ENCODE peak calls at places on chromosomes 1 and 21, in eight cellular contexts. Q is A549, F is ovary, M is stomach, P is sigmoid colon, A is K562, R is transverse colon, C is suprapubic skin. Y is an unnamed sample.

GRCh38 chr21:43025636-43026180 is 49.9 kb downstream of the CBS start:
- DNase-seq in Q (no peak), F (no peak), M (no peak), P (no peak), A (no peak), R (no peak), C (no peak), Y (no peak)

GRCh38 chr1:78722947-78723346 is 73.3 kb downstream of the IFI44 start:
- DNase-seq in Q (no peak), F (no peak), M (no peak), P (no peak), A (no peak), R (no peak), C (no peak), Y (no peak)

GRCh38 chr21:34039678-34040382 is 33.5 kb upstream of the MRPS6 start:
- DNase-seq in Q (no peak), F (no peak), M (no peak), P (no peak), A (peak; percentile 36), R (no peak), C (no peak), Y (no peak)

GRCh38 chr1:53619811-53620619 is 118.9 kb downstream of the GLIS1 start:
- DNase-seq in Q (no peak), F (peak; percentile 17), M (peak; percentile 25), P (peak; percentile 52), A (no peak), R (peak; percentile 6), C (peak; percentile 44), Y (no peak)

GRCh38 chr21:36825683-36826082 is 126.8 kb downstream of the SIM2 start:
- DNase-seq in Q (no peak), F (no peak), M (no peak), P (no peak), A (peak; percentile 36), R (no peak), C (no peak), Y (no peak)

GRCh38 chr1:55378582-55378981 is 163.4 kb upstream of the USP24 start:
- DNase-seq in Q (no peak), F (peak; percentile 48), M (peak; percentile 60), P (peak; percentile 69), A (peak; percentile 37), R (peak; percentile 23), C (no peak), Y (no peak)

GRCh38 chr1:232150770-232151548 is 479.0 kb downstream of the SIPA1L2 start:
- DNase-seq in Q (no peak), F (no peak), M (no peak), P (no peak), A (no peak), R (no peak), C (no peak), Y (no peak)

GRCh38 chr1:56200446-56200845 is 378.9 kb downstream of the PLPP3 start:
- DNase-seq in Q (no peak), F (no peak), M (no peak), P (no peak), A (no peak), R (no peak), C (no peak), Y (no peak)

GRCh38 chr21:28769683-28770082 is 223.0 kb downstream of the LTN1 start:
- DNase-seq in Q (no peak), F (no peak), M (no peak), P (no peak), A (no peak), R (no peak), C (no peak), Y (no peak)

GRCh38 chr1:56584910-56585528 is 5.7 kb upstream of the PLPP3 start:
- DNase-seq in Q (peak; percentile 28), F (no peak), M (no peak), P (no peak), A (peak; percentile 48), R (no peak), C (no peak), Y (no peak)

GRCh38 chr1:172002725-172003345 is 161.5 kb downstream of the DNM3 start:
- DNase-seq in Q (peak; percentile 10), F (no peak), M (no peak), P (no peak), A (peak; percentile 14), R (peak; percentile 14), C (no peak), Y (no peak)

GRCh38 chr1:234488054-234488953 is 9.3 kb upstream of the TARBP1 start:
- DNase-seq in Q (no peak), F (no peak), M (no peak), P (no peak), A (no peak), R (no peak), C (no peak), Y (no peak)

GRCh38 chr1:177077734-177078489 is 86.6 kb downstream of the ASTN1 start:
- DNase-seq in Q (no peak), F (no peak), M (no peak), P (no peak), A (no peak), R (no peak), C (no peak), Y (no peak)

GRCh38 chr1:21317035-21317689 is 26.9 kb upstream of the ECE1 start:
- DNase-seq in Q (no peak), F (peak; percentile 77), M (peak; percentile 61), P (peak; percentile 97), A (no peak), R (peak; percentile 66), C (peak; percentile 96), Y (peak; percentile 78)

GRCh38 chr1:198467907-198468306 is 72.6 kb downstream of the ATP6V1G3 start:
- DNase-seq in Q (no peak), F (no peak), M (no peak), P (no peak), A (no peak), R (no peak), C (no peak), Y (no peak)

GRCh38 chr1:247352175-247352574 is 20.5 kb upstream of the ZNF496 start:
- DNase-seq in Q (no peak), F (no peak), M (no peak), P (no peak), A (no peak), R (no peak), C (no peak), Y (no peak)

GRCh38 chr1:225425211-225425786 is 2.5 kb downstream of the LBR start:
- DNase-seq in Q (no peak), F (no peak), M (no peak), P (no peak), A (no peak), R (no peak), C (no peak), Y (no peak)

GRCh38 chr1:209156991-209157390 is 426.5 kb upstream of the CAMK1G start:
- DNase-seq in Q (no peak), F (no peak), M (no peak), P (no peak), A (no peak), R (no peak), C (no peak), Y (no peak)

GRCh38 chr1:209158851-209159250 is 424.7 kb upstream of the CAMK1G start:
- DNase-seq in Q (no peak), F (no peak), M (no peak), P (no peak), A (no peak), R (no peak), C (no peak), Y (no peak)

GRCh38 chr1:209155556-209155955 is 428.0 kb upstream of the CAMK1G start:
- DNase-seq in Q (no peak), F (no peak), M (no peak), P (no peak), A (no peak), R (no peak), C (no peak), Y (no peak)

GRCh38 chr1:209160230-209160629 is 423.3 kb upstream of the CAMK1G start:
- DNase-seq in Q (no peak), F (no peak), M (no peak), P (no peak), A (no peak), R (no peak), C (no peak), Y (no peak)

DNA sequence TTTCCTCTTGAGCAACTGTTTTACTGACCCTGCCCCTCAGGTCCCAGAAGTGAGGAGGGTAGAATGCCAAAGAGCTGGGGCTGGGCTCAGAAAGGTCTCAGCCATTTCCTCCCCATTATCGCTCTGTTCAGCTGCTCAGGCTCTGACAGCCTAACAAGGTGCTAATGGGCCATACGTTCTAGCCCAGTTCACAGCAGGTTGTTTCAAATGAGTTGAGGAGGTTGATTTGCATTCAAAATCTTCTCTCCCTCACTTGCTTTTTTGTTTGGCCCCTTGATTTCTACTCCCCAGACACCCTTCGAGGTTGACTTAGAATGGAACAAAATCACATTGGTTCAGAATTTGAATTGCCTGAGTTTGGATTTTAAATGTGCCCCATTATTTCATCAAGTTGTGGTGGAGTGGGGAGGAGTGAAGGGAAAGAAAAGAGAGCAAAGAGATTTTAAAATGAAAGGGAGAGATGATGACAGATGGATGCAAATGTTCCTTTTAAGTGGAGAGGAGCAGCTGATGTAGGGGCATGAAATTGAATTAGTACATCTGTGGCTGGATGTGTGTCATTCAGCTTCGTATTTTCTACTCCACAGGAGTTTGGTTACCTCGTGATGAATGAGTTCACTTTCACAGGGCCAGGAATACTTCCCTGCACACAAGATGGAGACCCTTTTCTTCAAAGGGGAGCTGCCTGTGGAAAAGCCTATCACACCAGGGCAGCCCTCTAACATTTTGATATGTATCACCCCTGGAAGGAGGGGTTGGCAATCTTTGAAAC is 425.8 kb upstream of the CAMK1G start:
- DNase-seq in Q (no peak), F (no peak), M (no peak), P (no peak), A (no peak), R (no peak), C (no peak), Y (no peak)
- TF ChIP-seq EP300 in Q (no peak), F (no peak), M (no peak), P (no peak), A (no peak), R (no peak), C (no peak), Y (no peak)

GRCh38 chr1:167651161-167651693 is 21.2 kb downstream of the RCSD1 start:
- DNase-seq in Q (no peak), F (no peak), M (no peak), P (no peak), A (no peak), R (no peak), C (no peak), Y (no peak)
- H3K4me1 ChIP-seq in Q (no peaks in the 10 kb centered on the region), F (no peaks in the 10 kb centered on the region), M (peaks cover 13% of the 10 kb centered on the region), P (no peaks in the 10 kb centered on the region), A (peaks cover 9% of the 10 kb centered on the region), R (no peaks in the 10 kb centered on the region), C (peaks cover 24% of the 10 kb centered on the region), Y (peaks cover 41% of the 10 kb centered on the region)

GRCh38 chr21:38774586-38775285 is 31.0 kb upstream of the ETS2 start:
- DNase-seq in Q (no peak), F (no peak), M (no peak), P (no peak), A (no peak), R (no peak), C (no peak), Y (no peak)
- TF ChIP-seq EP300 in Q (no peak), F (no peak), M (no peak), P (no peak), A (no peak), R (no peak), C (no peak), Y (no peak)

DNA sequence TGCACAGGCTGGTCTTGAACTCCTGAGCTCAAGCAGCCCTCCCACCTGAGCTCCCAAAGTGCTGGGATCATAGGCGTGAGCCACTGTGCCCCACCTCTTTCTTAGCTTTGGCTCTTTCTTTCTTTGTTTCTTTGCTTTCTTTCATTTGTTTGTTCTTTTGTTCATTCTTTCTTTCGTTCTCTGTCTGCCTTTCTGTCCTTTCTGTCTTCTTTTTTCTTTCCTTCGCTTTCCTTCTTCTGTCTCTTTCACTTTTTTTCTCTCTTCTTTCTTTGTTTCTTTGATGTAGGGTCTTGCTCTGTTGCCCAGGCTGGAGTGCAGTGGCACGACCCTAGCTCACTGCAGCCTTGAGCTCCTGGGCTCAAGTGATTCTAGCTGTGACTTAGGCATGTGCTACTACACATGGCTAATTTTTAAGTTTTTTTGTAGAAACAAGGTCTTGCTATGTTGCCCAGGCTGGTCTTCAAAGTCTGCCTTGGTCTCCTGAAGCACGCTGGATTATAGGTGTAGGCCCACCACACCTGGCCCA is 18.9 kb downstream of the SOX13 start:
- DNase-seq in Q (no peak), F (no peak), M (no peak), P (no peak), A (no peak), R (no peak), C (no peak), Y (no peak)
- H3K4me1 ChIP-seq in Q (peaks cover 31% of the 10 kb centered on the region), F (peaks cover 20% of the 10 kb centered on the region), M (peaks cover 72% of the 10 kb centered on the region), P (peaks cover 83% of the 10 kb centered on the region), A (no peaks in the 10 kb centered on the region), R (peaks cover 75% of the 10 kb centered on the region), C (peaks cover 53% of the 10 kb centered on the region), Y (peaks cover 73% of the 10 kb centered on the region)

Y was measured in tibial nerve.